ENCODE peak calls at places on chromosomes 5 and 9, in six cellular contexts. One of them, this sample, is unnamed.

GRCh38 chr9:121556580-121556979 is 56.9 kb upstream of the GGTA1 start:
- DNase-seq in endothelial cell: no peak
- DNase-seq in neural crest cell: no peak
- DNase-seq in hepatocyte: peak; percentile 49
- DNase-seq in colonic mucosa: peak; percentile 29
- DNase-seq in WTC11: no peak
- DNase-seq in this sample: peak; percentile 19

GRCh38 chr9:70012569-70012968 is 31.1 kb upstream of the MAMDC2 start:
- DNase-seq in colonic mucosa: no peak
- DNase-seq in neural crest cell: no peak
- DNase-seq in WTC11: no peak
- DNase-seq in endothelial cell: no peak
- DNase-seq in hepatocyte: no peak
- DNase-seq in this sample: no peak

GRCh38 chr9:126348911-126349550 is 22.4 kb downstream of the MVB12B start:
- DNase-seq in neural crest cell: no peak
- DNase-seq in colonic mucosa: peak; percentile 87
- DNase-seq in endothelial cell: no peak
- DNase-seq in hepatocyte: no peak
- DNase-seq in WTC11: no peak
- DNase-seq in this sample: no peak

GRCh38 chr5:145681686-145682085 is 153.5 kb downstream of the PRELID2 start:
- DNase-seq in colonic mucosa: peak; percentile 76
- DNase-seq in WTC11: peak; percentile 56
- DNase-seq in neural crest cell: peak; percentile 41
- DNase-seq in endothelial cell: peak; percentile 61
- DNase-seq in hepatocyte: peak; percentile 79
- DNase-seq in this sample: peak; percentile 72

GRCh38 chr5:150457112-150457511 is 7.6 kb upstream of the RPS14 start:
- DNase-seq in endothelial cell: no peak
- DNase-seq in WTC11: no peak
- DNase-seq in colonic mucosa: no peak
- DNase-seq in hepatocyte: no peak
- DNase-seq in neural crest cell: no peak
- DNase-seq in this sample: no peak

GRCh38 chr5:169548315-169548714 is 35.3 kb upstream of the SPDL1 start:
- DNase-seq in colonic mucosa: no peak
- DNase-seq in endothelial cell: no peak
- DNase-seq in hepatocyte: peak; percentile 72
- DNase-seq in WTC11: no peak
- DNase-seq in neural crest cell: no peak
- DNase-seq in this sample: no peak

GRCh38 chr5:146283344-146283761 is 55.3 kb upstream of the POU4F3 start:
- DNase-seq in WTC11: no peak
- DNase-seq in hepatocyte: peak; percentile 12
- DNase-seq in endothelial cell: no peak
- DNase-seq in colonic mucosa: no peak
- DNase-seq in neural crest cell: no peak
- DNase-seq in this sample: no peak

GRCh38 chr9:115640887-115641286 is 512.7 kb upstream of the PAPPA start:
- DNase-seq in endothelial cell: no peak
- DNase-seq in WTC11: no peak
- DNase-seq in neural crest cell: no peak
- DNase-seq in colonic mucosa: no peak
- DNase-seq in hepatocyte: no peak
- DNase-seq in this sample: no peak

GRCh38 chr9:95025213-95026170 is 292.0 kb downstream of the FANCC start:
- DNase-seq in endothelial cell: no peak
- DNase-seq in neural crest cell: no peak
- DNase-seq in hepatocyte: peak; percentile 87
- DNase-seq in WTC11: no peak
- DNase-seq in colonic mucosa: peak; percentile 61
- DNase-seq in this sample: peak; percentile 80

GRCh38 chr9:89664896-89665329 is 60.1 kb downstream of the GADD45G start:
- DNase-seq in WTC11: no peak
- DNase-seq in neural crest cell: no peak
- DNase-seq in hepatocyte: peak; percentile 78
- DNase-seq in endothelial cell: no peak
- DNase-seq in colonic mucosa: peak; percentile 89
- DNase-seq in this sample: peak; percentile 44

GRCh38 chr9:122209451-122209850 is 19.3 kb downstream of the LHX6 start:
- DNase-seq in endothelial cell: no peak
- DNase-seq in neural crest cell: no peak
- DNase-seq in WTC11: no peak
- DNase-seq in colonic mucosa: no peak
- DNase-seq in hepatocyte: no peak
- DNase-seq in this sample: no peak

GRCh38 chr9:20786807-20787206 is 102.7 kb downstream of the FOCAD start:
- DNase-seq in WTC11: no peak
- DNase-seq in endothelial cell: no peak
- DNase-seq in colonic mucosa: no peak
- DNase-seq in hepatocyte: no peak
- DNase-seq in neural crest cell: no peak
- DNase-seq in this sample: no peak

GRCh38 chr5:893137-893506 is 438 bp downstream of the TRIP13 start:
- DNase-seq in hepatocyte: no peak
- DNase-seq in neural crest cell: no peak
- DNase-seq in colonic mucosa: no peak
- DNase-seq in WTC11: peak; percentile 28
- DNase-seq in endothelial cell: no peak
- DNase-seq in this sample: no peak

GRCh38 chr5:167207081-167207480 is 1084.4 kb upstream of the WWC1 start:
- DNase-seq in colonic mucosa: no peak
- DNase-seq in hepatocyte: no peak
- DNase-seq in endothelial cell: no peak
- DNase-seq in neural crest cell: no peak
- DNase-seq in WTC11: no peak
- DNase-seq in this sample: no peak

GRCh38 chr5:3778000-3778570 is 182.5 kb downstream of the IRX1 start:
- DNase-seq in endothelial cell: no peak
- DNase-seq in WTC11: no peak
- DNase-seq in hepatocyte: no peak
- DNase-seq in colonic mucosa: no peak
- DNase-seq in neural crest cell: no peak
- DNase-seq in this sample: no peak

GRCh38 chr5:41465493-41466171 is 44.8 kb downstream of the PLCXD3 start:
- DNase-seq in WTC11: no peak
- DNase-seq in colonic mucosa: no peak
- DNase-seq in endothelial cell: no peak
- DNase-seq in neural crest cell: no peak
- DNase-seq in hepatocyte: no peak
- DNase-seq in this sample: no peak

GRCh38 chr9:70021026-70021571 is 22.5 kb upstream of the MAMDC2 start:
- DNase-seq in hepatocyte: no peak
- DNase-seq in endothelial cell: no peak
- DNase-seq in colonic mucosa: no peak
- DNase-seq in WTC11: no peak
- DNase-seq in neural crest cell: no peak
- DNase-seq in this sample: peak; percentile 60

GRCh38 chr5:124302504-124302903 is 443.9 kb downstream of the ZNF608 start:
- DNase-seq in colonic mucosa: no peak
- DNase-seq in hepatocyte: no peak
- DNase-seq in WTC11: no peak
- DNase-seq in neural crest cell: no peak
- DNase-seq in endothelial cell: no peak
- DNase-seq in this sample: no peak

GRCh38 chr9:116891438-116891837 is 204.3 kb downstream of the TRIM32 start:
- DNase-seq in WTC11: no peak
- DNase-seq in hepatocyte: no peak
- DNase-seq in colonic mucosa: no peak
- DNase-seq in neural crest cell: no peak
- DNase-seq in endothelial cell: no peak
- DNase-seq in this sample: no peak

GRCh38 chr9:29514336-29514735 is 1941.1 kb upstream of the C9orf72 start:
- DNase-seq in endothelial cell: no peak
- DNase-seq in hepatocyte: no peak
- DNase-seq in colonic mucosa: no peak
- DNase-seq in WTC11: peak; percentile 49
- DNase-seq in neural crest cell: no peak
- DNase-seq in this sample: no peak

GRCh38 chr5:111520908-111521307 is 8.6 kb upstream of the STARD4 start:
- DNase-seq in neural crest cell: no peak
- DNase-seq in colonic mucosa: no peak
- DNase-seq in WTC11: no peak
- DNase-seq in endothelial cell: no peak
- DNase-seq in hepatocyte: no peak
- DNase-seq in this sample: no peak

GRCh38 chr5:81819556-81820314 is 68.8 kb upstream of the SSBP2 start:
- DNase-seq in endothelial cell: no peak
- DNase-seq in hepatocyte: no peak
- DNase-seq in WTC11: no peak
- DNase-seq in colonic mucosa: no peak
- DNase-seq in neural crest cell: no peak
- DNase-seq in this sample: no peak

GRCh38 chr5:172770374-172770674 is 671 bp downstream of the DUSP1 start:
- DNase-seq in neural crest cell: no peak
- DNase-seq in colonic mucosa: peak; percentile 71
- DNase-seq in hepatocyte: no peak
- DNase-seq in WTC11: no peak
- DNase-seq in endothelial cell: peak; percentile 22
- DNase-seq in this sample: no peak

DNA sequence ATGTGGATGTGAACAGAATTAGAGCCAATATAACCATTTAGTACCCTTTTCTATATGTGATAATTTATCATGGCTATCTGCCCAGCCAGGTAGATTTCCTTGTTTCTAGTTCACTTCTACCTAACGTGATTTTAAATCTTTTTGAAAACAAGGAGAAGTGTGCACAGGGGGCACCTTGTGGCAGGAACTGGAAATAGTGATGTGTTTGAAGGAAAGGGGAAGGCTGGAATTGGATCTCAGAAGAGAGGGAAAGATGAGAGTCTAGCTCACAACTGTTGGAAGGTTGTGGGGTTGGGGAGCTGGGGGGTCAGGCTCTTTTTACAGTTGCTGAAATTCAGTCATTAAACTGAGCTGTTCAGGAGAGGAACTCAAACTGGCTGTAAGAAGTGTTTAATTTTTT is 219.5 kb downstream of the KCTD16 start:
- DNase-seq in colonic mucosa: no peak
- DNase-seq in neural crest cell: no peak
- DNase-seq in hepatocyte: peak; percentile 37
- DNase-seq in WTC11: peak; percentile 16
- DNase-seq in endothelial cell: no peak
- DNase-seq in this sample: peak; percentile 3
- TF ChIP-seq CTCF in colonic mucosa: peak; percentile 21
- TF ChIP-seq CTCF in neural crest cell: peak; percentile 43
- TF ChIP-seq CTCF in hepatocyte: peak; percentile 46
- TF ChIP-seq CTCF in WTC11: no peak
- TF ChIP-seq CTCF in endothelial cell: peak; percentile 49
- TF ChIP-seq CTCF in this sample: no peak

DNA sequence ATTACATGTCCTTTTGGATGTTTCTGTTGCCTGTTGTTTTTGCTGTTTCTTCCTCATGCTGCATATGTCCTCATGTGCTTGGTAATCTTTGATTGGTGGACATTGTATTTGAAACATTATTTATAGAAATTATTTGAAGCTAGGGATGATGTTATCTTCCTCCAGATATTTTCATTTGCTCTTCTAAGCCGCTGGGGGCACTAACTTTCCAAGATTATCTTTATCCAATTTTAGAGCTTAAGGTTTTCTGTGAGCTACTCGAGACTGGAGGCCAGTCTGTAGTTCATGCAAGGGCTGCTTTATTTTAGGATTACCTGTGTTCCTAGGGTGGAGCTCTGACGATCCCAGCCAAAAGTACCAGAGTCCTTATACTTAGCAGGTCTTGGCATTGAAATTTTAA is 40.9 kb downstream of the STX17 start:
- DNase-seq in colonic mucosa: no peak
- DNase-seq in WTC11: no peak
- DNase-seq in hepatocyte: no peak
- DNase-seq in neural crest cell: no peak
- DNase-seq in endothelial cell: no peak
- DNase-seq in this sample: no peak
- TF ChIP-seq CTCF in colonic mucosa: no peak
- TF ChIP-seq CTCF in WTC11: no peak
- TF ChIP-seq CTCF in hepatocyte: no peak
- TF ChIP-seq CTCF in neural crest cell: peak; percentile 52
- TF ChIP-seq CTCF in endothelial cell: peak; percentile 60
- TF ChIP-seq CTCF in this sample: no peak

DNA sequence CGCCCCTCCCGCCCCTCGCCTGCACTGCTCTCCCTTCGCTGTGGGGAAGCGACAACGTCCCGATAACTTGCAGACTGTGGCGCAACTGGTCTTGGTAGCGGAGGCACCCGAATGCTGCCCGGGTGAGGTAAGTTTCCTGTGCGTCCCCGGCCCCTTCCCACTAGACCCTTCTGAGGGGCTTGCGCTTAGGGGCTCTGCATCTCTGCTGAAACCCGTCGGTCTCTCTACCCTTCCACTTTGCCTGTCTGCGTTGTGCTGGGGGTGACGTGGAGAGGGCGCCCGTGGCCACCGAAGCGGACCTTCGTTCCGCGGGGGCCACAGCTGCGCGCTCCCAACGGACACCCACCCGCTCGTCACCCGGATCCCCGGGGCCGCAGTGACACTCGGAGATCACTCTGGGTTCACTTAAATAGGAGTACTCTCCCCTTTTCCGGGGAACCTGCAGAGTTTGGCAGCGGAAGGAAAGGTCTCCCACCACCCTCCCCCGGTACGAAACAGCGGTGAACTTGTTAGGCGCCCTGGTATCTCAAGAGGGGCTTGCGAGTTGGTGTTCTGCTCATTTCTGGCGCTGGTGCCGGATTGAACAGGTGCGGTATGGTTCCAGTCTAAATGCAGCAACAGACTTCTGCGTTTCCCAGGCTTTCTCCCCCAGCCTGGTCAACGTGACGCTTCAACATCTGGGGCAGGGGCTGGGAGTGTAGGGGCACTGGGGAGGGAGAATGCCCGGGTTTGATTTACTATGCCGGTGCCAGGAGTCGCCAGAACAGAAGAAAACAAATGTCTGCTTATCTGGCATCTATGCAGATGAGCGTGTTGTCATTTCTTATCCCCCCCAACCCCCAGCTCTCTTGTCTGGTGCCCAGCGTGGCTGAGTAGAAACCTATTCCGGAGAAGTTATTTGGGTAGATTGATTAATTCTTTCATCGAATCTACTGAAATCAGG is 867 bp downstream of the PIP5K1B start:
- DNase-seq in colonic mucosa: peak; percentile 59
- DNase-seq in WTC11: peak; percentile 20
- DNase-seq in neural crest cell: peak; percentile 22
- DNase-seq in hepatocyte: peak; percentile 12
- DNase-seq in endothelial cell: peak; percentile 16
- DNase-seq in this sample: peak; percentile 15
- TF ChIP-seq CTCF in colonic mucosa: no peak
- TF ChIP-seq CTCF in WTC11: no peak
- TF ChIP-seq CTCF in neural crest cell: no peak
- TF ChIP-seq CTCF in hepatocyte: peak; percentile 22
- TF ChIP-seq CTCF in endothelial cell: no peak
- TF ChIP-seq CTCF in this sample: no peak

DNA sequence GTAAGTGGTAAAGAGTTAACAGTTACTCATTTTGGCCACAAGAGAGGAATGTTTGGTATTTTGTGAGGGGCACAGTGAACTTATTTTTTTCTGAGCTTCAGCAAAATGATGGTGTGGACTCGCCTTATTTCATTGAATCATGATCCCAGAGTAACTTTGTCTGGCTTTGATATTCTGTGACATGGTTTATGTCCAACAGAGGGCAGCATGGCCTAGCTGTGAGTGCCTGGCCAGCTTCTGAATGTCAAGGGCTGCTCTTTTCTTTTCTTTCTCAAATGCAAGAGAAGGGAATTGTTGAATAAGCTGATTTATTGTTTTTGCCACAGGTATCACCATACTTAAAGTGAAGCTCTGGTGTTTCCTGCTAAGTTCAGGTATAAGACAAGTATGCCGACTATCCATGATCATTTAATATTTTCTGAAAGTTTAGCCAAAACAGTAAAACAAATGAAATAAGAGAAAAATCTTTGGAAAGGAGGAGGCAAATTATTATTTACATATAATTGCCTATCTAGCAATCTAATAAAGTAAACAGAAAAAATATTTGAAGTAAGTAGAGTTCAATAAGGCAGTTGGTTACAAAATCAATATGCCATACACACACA is 31.7 kb downstream of the MRPL22 start:
- DNase-seq in neural crest cell: peak; percentile 42
- DNase-seq in hepatocyte: peak; percentile 75
- DNase-seq in colonic mucosa: no peak
- DNase-seq in endothelial cell: peak; percentile 60
- DNase-seq in WTC11: peak; percentile 32
- DNase-seq in this sample: peak; percentile 60
- TF ChIP-seq CTCF in neural crest cell: peak; percentile 79
- TF ChIP-seq CTCF in hepatocyte: peak; percentile 77
- TF ChIP-seq CTCF in colonic mucosa: no peak
- TF ChIP-seq CTCF in endothelial cell: no peak
- TF ChIP-seq CTCF in WTC11: peak; percentile 34
- TF ChIP-seq CTCF in this sample: peak; percentile 50